ENCODE peak calls at places on chromosomes 3 and 15, in seven cellular contexts. V is left ventricle myocardium inferior; K is H1; X is heart right ventricle; Z is coronary artery; L is CD8-positive, alpha-beta T cell; T is sigmoid colon. U is an unnamed sample.

GRCh38 chr3:105594219-105594618 is 227.5 kb downstream of the ALCAM start:
- DNase-seq in K (no peak), X (no peak), Z (no peak), T (no peak), V (no peak), L (no peak), U (no peak)

GRCh38 chr3:46733026-46733800 is 15.5 kb upstream of the PRSS50 start:
- DNase-seq in K (no peak), Z (peak), X (no peak), T (no peak), L (no peak), V (no peak), U (no peak)

GRCh38 chr15:81038975-81039607 is 38.4 kb downstream of the TLNRD1 start:
- DNase-seq in V (no peak), T (no peak), L (no peak), Z (no peak), K (no peak), X (no peak), U (no peak)

GRCh38 chr3:185460719-185461350 is 38.0 kb downstream of the TMEM41A start:
- DNase-seq in K (no peak), L (no peak), Z (no peak), X (no peak), V (no peak), T (no peak), U (no peak)

GRCh38 chr15:31265871-31266711 is 60.5 kb upstream of the KLF13 start:
- DNase-seq in X (peak), V (peak), Z (peak), T (peak), K (no peak), L (peak), U (peak)

GRCh38 chr3:933311-933710 is 159.5 kb upstream of the CNTN6 start:
- DNase-seq in T (no peak), K (no peak), Z (no peak), X (no peak), V (no peak), L (no peak), U (no peak)

GRCh38 chr15:98324341-98324970 is 323.9 kb upstream of the IGF1R start:
- DNase-seq in X (no peak), T (no peak), V (no peak), K (no peak), Z (no peak), L (no peak), U (no peak)

GRCh38 chr3:195212749-195213085 is 58.2 kb downstream of the XXYLT1 start:
- DNase-seq in X (no peak), T (peak), L (no peak), V (no peak), K (no peak), Z (no peak), U (no peak)

GRCh38 chr15:73727330-73728018 is 25.7 kb downstream of the INSYN1 start:
- DNase-seq in L (no peak), K (no peak), V (peak), T (no peak), X (no peak), Z (no peak), U (no peak)

GRCh38 chr3:78988324-78988723 is 779.5 kb downstream of the ROBO1 start:
- DNase-seq in T (no peak), V (no peak), K (no peak), L (no peak), Z (no peak), X (no peak), U (no peak)

GRCh38 chr3:158166223-158166622 is 56.3 kb downstream of the RSRC1 start:
- DNase-seq in L (no peak), T (no peak), K (no peak), X (no peak), Z (no peak), V (no peak), U (no peak)

GRCh38 chr3:149479621-149480325 is 5.3 kb downstream of the TM4SF4 start:
- DNase-seq in L (no peak), V (no peak), X (no peak), Z (no peak), T (no peak), K (no peak), U (no peak)

GRCh38 chr3:31934866-31935265 is 46.2 kb downstream of the OSBPL10 start:
- DNase-seq in V (no peak), Z (no peak), T (no peak), L (no peak), K (no peak), X (no peak), U (no peak)

GRCh38 chr3:14507345-14507741 is 32.8 kb downstream of the GRIP2 start:
- DNase-seq in K (no peak), Z (no peak), T (peak), X (no peak), L (no peak), V (no peak), U (peak)

GRCh38 chr3:165526367-165526766 is 310.9 kb downstream of the BCHE start:
- DNase-seq in K (no peak), X (no peak), L (no peak), V (no peak), Z (no peak), T (no peak), U (no peak)

GRCh38 chr3:31278532-31278931 is 254.2 kb upstream of the STT3B start:
- DNase-seq in X (no peak), V (no peak), K (no peak), T (no peak), Z (no peak), L (no peak), U (no peak)

GRCh38 chr15:74843445-74843828 is 481 bp upstream of the ULK3 start:
- DNase-seq in V (no peak), T (no peak), X (no peak), L (no peak), Z (no peak), K (no peak), U (peak)

GRCh38 chr3:172259191-172259590 is 189.1 kb downstream of the GHSR start:
- DNase-seq in X (no peak), K (no peak), L (no peak), T (no peak), V (no peak), Z (no peak), U (peak)

GRCh38 chr3:16500093-16500492 is 13.4 kb downstream of the RFTN1 start:
- DNase-seq in K (no peak), Z (no peak), V (no peak), T (no peak), X (no peak), L (no peak), U (no peak)

GRCh38 chr3:190058486-190059241 is 62.0 kb downstream of the P3H2 start:
- DNase-seq in K (no peak), T (no peak), X (no peak), V (no peak), Z (no peak), L (no peak), U (no peak)

GRCh38 chr15:40339621-40339945 is 1.2 kb downstream of the CCDC9B start:
- DNase-seq in X (no peak), T (no peak), Z (no peak), V (no peak), L (no peak), K (no peak), U (no peak)

GRCh38 chr3:173411288-173412064 is 13.9 kb downstream of the NLGN1 start:
- DNase-seq in X (no peak), L (no peak), K (no peak), Z (no peak), T (no peak), V (no peak), U (no peak)

GRCh38 chr3:133593243-133593642 is 19.8 kb downstream of the CDV3 start:
- DNase-seq in X (no peak), V (no peak), Z (no peak), L (no peak), K (no peak), T (no peak), U (no peak)

GRCh38 chr3:147521646-147522045 is 112.5 kb downstream of the ZIC1 start:
- DNase-seq in L (no peak), Z (no peak), V (no peak), T (no peak), X (no peak), K (no peak), U (no peak)

GRCh38 chr15:22944651-22945050 is 35.5 kb downstream of the CYFIP1 start:
- DNase-seq in L (no peak), T (peak), V (no peak), K (no peak), Z (no peak), X (no peak), U (no peak)

GRCh38 chr15:92883643-92884458 is 16.3 kb upstream of the CHD2 start:
- DNase-seq in K (no peak), X (no peak), T (no peak), V (no peak), Z (no peak), L (peak), U (no peak)

GRCh38 chr15:69466733-69467132 is 14.1 kb downstream of the RPLP1 start:
- DNase-seq in X (no peak), L (no peak), V (no peak), K (no peak), T (no peak), Z (no peak), U (no peak)

GRCh38 chr3:26460975-26461374 is 161.6 kb upstream of the LRRC3B start:
- DNase-seq in K (no peak), T (no peak), L (no peak), V (no peak), Z (no peak), X (no peak), U (no peak)
- TF ChIP-seq CTCF in K (no peak), T (no peak), L (no peak), V (no peak), Z (no peak), X (no peak), U (no peak)

GRCh38 chr15:71386448-71387236 is 271.4 kb downstream of the THSD4 start:
- DNase-seq in X (no peak), V (no peak), Z (no peak), K (no peak), T (no peak), L (no peak), U (no peak)

GRCh38 chr15:71386005-71386404 is 270.7 kb downstream of the THSD4 start:
- DNase-seq in K (no peak), X (no peak), V (no peak), L (no peak), Z (no peak), T (no peak), U (no peak)

GRCh38 chr15:71384501-71384900 is 269.2 kb downstream of the THSD4 start:
- DNase-seq in K (no peak), V (no peak), T (no peak), Z (no peak), L (no peak), X (no peak), U (no peak)

GRCh38 chr15:71385469-71385868 is 270.2 kb downstream of the THSD4 start:
- DNase-seq in Z (no peak), X (no peak), K (no peak), L (no peak), V (no peak), T (no peak), U (no peak)

DNA sequence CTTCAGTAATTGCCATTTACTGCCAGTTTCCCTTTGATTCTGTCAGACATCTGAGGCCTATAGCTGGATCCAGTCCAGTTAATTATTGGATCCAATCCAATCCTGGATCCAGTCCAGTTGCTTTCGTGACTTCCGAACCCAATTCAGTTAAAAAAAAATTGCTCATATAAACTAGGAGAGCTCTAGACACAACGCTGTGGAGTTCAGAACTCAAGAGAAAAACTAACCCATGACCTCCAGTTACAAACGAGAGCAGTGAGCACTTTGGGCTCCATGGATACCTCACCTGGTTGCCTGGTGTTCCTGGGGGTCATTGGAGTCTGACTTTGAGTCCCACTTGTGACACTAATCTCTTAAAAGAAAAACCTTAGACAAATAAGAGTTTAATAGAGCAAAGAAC is 269.8 kb downstream of the THSD4 start:
- DNase-seq in L (no peak), Z (no peak), K (no peak), T (no peak), X (no peak), V (no peak), U (no peak)
- H3K27ac ChIP-seq in L (no peak), Z (no peak), K (no peak), T (no peak), X (no peak), V (peak), U (no peak)

DNA sequence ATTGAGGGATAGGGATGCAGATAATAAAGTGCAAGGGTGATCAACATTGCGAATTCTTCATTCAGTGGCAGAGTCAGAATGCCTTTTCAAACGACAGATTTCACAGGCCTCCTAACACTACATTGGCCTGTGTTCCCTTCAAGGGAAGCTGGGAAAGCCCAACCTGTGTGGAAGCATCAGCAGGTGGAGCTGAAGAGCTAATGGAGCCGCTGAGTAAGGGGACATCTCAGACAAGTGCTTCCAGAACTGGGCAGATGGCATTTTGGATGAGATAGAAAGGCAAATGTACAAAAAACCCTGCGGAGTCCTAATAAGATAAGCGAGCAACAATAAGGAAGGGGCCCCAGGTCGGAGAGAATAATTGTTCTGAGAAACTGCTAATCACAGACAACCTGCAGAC is 8.5 kb upstream of the SLC24A5 start:
- DNase-seq in L (no peak), V (no peak), K (peak), Z (no peak), T (no peak), X (no peak), U (no peak)
- TF ChIP-seq CTCF in L (no peak), V (peak), K (peak), Z (no peak), T (no peak), X (peak), U (peak)

GRCh38 chr3:187748050-187748481 is 2.8 kb upstream of the BCL6 start:
- DNase-seq in Z (peak), K (peak), V (peak), X (peak), T (peak), L (peak), U (peak)
- H3K27ac ChIP-seq in Z (peak), K (no peak), V (peak), X (peak), T (peak), L (no peak), U (peak)

GRCh38 chr3:12578742-12579141 is 21.9 kb downstream of the MKRN2 start:
- DNase-seq in L (no peak), K (no peak), V (no peak), Z (no peak), X (no peak), T (no peak), U (no peak)
- TF ChIP-seq CTCF in L (peak), K (peak), V (no peak), Z (no peak), X (no peak), T (no peak), U (no peak)

GRCh38 chr3:99731499-99731898 is 86.2 kb upstream of the CMSS1 start:
- DNase-seq in X (no peak), L (no peak), T (no peak), Z (no peak), K (no peak), V (no peak), U (no peak)

DNA sequence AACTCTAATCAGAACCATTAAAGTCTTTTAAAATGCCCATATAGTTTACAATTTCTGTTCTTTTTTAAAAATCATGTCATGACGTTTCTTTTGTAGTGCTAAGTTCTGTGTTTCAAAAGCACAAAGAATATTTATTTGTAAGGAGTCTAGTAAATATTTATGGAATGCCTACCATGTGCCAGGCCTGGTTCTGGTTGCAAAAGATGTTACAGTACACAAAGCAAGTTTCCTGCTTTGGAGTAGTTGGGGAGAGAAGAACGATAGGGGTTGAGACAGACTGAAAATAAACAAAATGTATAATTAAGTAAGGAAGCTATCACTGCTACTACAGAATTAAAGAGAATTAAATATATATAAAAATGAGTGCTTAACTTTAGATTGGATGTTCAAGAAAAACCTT is 86.8 kb upstream of the CMSS1 start:
- DNase-seq in Z (no peak), X (no peak), T (no peak), K (no peak), L (no peak), V (no peak), U (no peak)
- H3K27ac ChIP-seq in Z (no peak), X (no peak), T (no peak), K (no peak), L (no peak), V (no peak), U (no peak)

GRCh38 chr15:77584691-77585090 is 48.0 kb downstream of the LINGO1 start:
- DNase-seq in X (no peak), V (no peak), T (no peak), Z (no peak), L (no peak), K (no peak), U (no peak)

GRCh38 chr15:77582763-77583162 is 49.9 kb downstream of the LINGO1 start:
- DNase-seq in X (no peak), T (no peak), L (no peak), V (no peak), K (no peak), Z (no peak), U (no peak)

GRCh38 chr15:77581896-77582569 is 50.7 kb downstream of the LINGO1 start:
- DNase-seq in L (no peak), T (no peak), K (no peak), V (no peak), X (no peak), Z (no peak), U (no peak)

GRCh38 chr15:77580991-77581682 is 51.6 kb downstream of the LINGO1 start:
- DNase-seq in X (peak), L (no peak), K (no peak), T (no peak), Z (no peak), V (peak), U (peak)

DNA sequence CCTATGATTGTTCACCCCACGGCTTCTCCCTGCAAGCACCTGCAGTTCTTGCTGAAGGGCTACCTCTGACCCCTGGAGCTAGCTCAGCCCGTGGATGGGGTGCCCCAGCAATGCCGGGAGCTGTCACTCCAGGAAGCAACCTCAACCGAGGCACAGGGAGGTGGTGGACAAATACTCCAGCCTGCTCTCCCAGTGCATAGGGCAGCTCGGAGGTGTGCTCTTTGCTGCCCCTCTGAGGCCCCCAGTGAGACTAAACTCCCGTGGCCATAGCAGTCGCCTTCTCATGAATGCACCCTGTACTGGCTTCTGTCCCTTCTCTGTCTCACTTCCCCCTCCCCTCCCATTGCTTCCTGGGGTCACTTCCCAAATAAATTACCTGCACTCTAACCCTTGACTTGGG is 48.5 kb downstream of the LINGO1 start:
- DNase-seq in V (no peak), T (no peak), L (no peak), X (no peak), Z (no peak), K (no peak), U (no peak)
- TF ChIP-seq CTCF in V (peak), T (no peak), L (no peak), X (peak), Z (no peak), K (peak), U (peak)

DNA sequence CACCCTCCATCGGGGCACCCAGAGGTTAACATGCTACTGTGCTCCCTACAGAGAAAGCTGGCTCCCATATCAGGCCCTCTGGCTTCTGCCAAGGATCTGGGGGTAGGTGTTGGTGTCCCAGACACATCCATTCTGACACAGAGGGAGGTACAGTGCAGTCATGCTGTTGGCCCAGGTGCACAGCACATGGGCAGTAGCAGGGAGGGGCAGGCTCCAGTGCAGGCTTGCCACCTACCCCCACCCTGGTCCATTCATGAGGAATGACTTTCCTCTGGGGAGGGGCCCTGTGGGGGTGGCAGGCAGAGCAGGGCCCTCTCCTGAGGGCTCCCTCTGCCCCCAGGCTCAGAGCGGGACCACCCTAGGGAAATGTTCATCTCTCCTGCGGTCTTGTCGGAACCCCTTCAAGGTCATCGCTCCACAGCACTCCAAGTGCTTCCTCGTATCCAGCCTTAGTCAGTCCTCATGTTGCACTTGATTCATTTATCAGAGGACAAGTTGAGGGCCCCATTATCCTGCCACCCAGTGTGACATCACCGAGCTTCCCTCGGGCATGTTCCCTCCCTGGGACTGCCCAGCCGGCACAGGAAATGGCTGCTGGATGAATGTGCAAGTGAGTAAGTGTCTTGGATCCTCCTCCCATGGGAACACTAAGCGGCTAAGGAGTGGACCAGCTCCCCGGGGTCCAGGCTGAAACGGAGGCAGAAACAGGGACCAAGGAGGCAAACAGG is 10.0 kb downstream of the DUSP7 start:
- DNase-seq in V (no peak), T (no peak), K (no peak), Z (peak), X (no peak), L (no peak), U (no peak)
- H3K27ac ChIP-seq in V (peak), T (peak), K (no peak), Z (peak), X (peak), L (peak), U (peak)

U was measured in heart left ventricle.